ENCODE peak calls at places on chromosome 19, in five cellular contexts. W, K, Y, I and E are unnamed samples.

GRCh38 chr19:1383014-1383310 is 745 bp upstream of the NDUFS7 start:
- DNase-seq in W (no peak), K (no peak), Y (no peak), I (peak; percentile 84), E (no peak)

GRCh38 chr19:1068111-1069001 is 1.4 kb downstream of the ARHGAP45 start:
- DNase-seq in W (peak; percentile 70), K (peak; percentile 56), Y (no peak), I (no peak), E (no peak)

GRCh38 chr19:51043497-51043896 is 8.7 kb upstream of the KLK12 start:
- DNase-seq in W (no peak), K (no peak), Y (no peak), I (no peak), E (no peak)

GRCh38 chr19:1510442-1510806 is 2.4 kb downstream of the ADAMTSL5 start:
- DNase-seq in W (no peak), K (no peak), Y (no peak), I (no peak), E (no peak)

GRCh38 chr19:778910-779653 is 18.2 kb upstream of the PTBP1 start:
- DNase-seq in W (no peak), K (peak; percentile 78), Y (peak; percentile 96), I (peak; percentile 90), E (peak; percentile 96)

GRCh38 chr19:15138427-15138826 is 31.2 kb downstream of the SYDE1 start:
- DNase-seq in W (no peak), K (no peak), Y (no peak), I (no peak), E (no peak)

GRCh38 chr19:49710372-49710951 is 19.5 kb downstream of the CPT1C start:
- DNase-seq in W (no peak), K (no peak), Y (peak; percentile 92), I (peak; percentile 65), E (peak; percentile 75)

GRCh38 chr19:50416034-50416814 is 2.5 kb upstream of the SPIB start:
- DNase-seq in W (no peak), K (no peak), Y (no peak), I (no peak), E (no peak)

GRCh38 chr19:29860492-29860891 is 48.7 kb downstream of the CCNE1 start:
- DNase-seq in W (no peak), K (peak; percentile 0), Y (no peak), I (no peak), E (no peak)

GRCh38 chr19:47790398-47790814 is 11.9 kb downstream of the SELENOW start:
- DNase-seq in W (peak; percentile 90), K (peak; percentile 90), Y (peak; percentile 61), I (peak; percentile 54), E (peak; percentile 78)

GRCh38 chr19:2180881-2181617 is 17.3 kb downstream of the DOT1L start:
- DNase-seq in W (no peak), K (no peak), Y (no peak), I (no peak), E (no peak)

GRCh38 chr19:44576843-44577565 is 36.4 kb upstream of the IGSF23 start:
- DNase-seq in W (peak; percentile 64), K (no peak), Y (peak; percentile 56), I (peak; percentile 28), E (peak; percentile 59)

DNA sequence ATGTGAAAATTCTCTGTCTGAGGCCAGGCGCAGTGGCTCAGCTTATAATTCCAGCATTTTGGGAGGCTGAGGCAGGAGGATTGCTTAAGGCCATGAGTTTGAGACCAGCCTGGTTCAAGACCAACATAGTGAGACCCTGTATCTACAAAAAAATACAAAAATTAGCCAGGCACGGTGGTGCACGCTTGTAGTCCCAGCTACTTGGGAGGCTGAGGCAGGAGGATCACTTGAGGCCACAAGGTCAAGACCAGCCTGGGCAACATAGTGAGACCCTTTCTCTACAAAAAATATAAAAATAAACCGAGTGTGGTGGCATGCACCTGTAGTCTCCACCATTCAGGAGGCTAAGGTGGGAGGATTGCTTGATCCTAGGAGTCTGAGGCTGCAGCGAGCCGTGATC is 2.2 kb upstream of the FCGBP start:
- DNase-seq in W (no peak), K (no peak), Y (no peak), I (no peak), E (no peak)
- TF ChIP-seq CTCF in W (no peak), K (no peak), Y (no peak), I (no peak), E (no peak)

DNA sequence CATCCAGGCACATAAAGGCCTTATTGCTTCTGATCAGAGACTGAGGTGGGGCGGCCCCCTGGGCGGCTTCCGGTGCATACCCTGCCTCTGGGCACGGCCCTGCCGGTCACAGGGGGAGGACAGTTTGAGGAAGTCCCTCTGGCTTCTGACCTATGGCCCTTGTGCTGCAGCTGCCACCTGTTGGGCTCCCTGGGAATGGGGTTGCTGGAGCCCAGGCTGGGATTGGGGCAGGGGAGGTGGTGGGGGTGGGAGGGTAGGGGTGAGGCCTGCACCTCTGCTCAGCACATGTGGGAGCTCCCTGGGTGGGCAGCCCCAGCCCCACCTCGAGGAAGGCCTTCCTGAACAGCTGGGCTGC is 10.7 kb downstream of the ANO8 start:
- DNase-seq in W (no peak), K (no peak), Y (no peak), I (no peak), E (no peak)
- TF ChIP-seq CTCF in W (no peak), K (no peak), Y (no peak), I (no peak), E (no peak)

GRCh38 chr19:5089283-5089682 is 120.4 kb downstream of the KDM4B start:
- DNase-seq in W (no peak), K (no peak), Y (no peak), I (no peak), E (no peak)

GRCh38 chr19:5085566-5085965 is 116.7 kb downstream of the KDM4B start:
- DNase-seq in W (no peak), K (no peak), Y (no peak), I (no peak), E (no peak)

GRCh38 chr19:5086232-5086631 is 117.3 kb downstream of the KDM4B start:
- DNase-seq in W (no peak), K (no peak), Y (no peak), I (no peak), E (no peak)

GRCh38 chr19:5083547-5083965 is 114.6 kb downstream of the KDM4B start:
- DNase-seq in W (no peak), K (peak; percentile 50), Y (peak; percentile 49), I (no peak), E (peak; percentile 76)

GRCh38 chr19:5086725-5087439 is 118.0 kb downstream of the KDM4B start:
- DNase-seq in W (no peak), K (peak; percentile 70), Y (no peak), I (no peak), E (no peak)
- TF ChIP-seq CTCF in W (no peak), K (peak; percentile 45), Y (no peak), I (no peak), E (no peak)

GRCh38 chr19:16266586-16266942 is 58.1 kb upstream of the KLF2 start:
- DNase-seq in W (no peak), K (no peak), Y (no peak), I (no peak), E (no peak)

GRCh38 chr19:16268676-16269319 is 55.8 kb upstream of the KLF2 start:
- DNase-seq in W (no peak), K (no peak), Y (no peak), I (no peak), E (no peak)

GRCh38 chr19:16265205-16265604 is 59.4 kb upstream of the KLF2 start:
- DNase-seq in W (no peak), K (no peak), Y (no peak), I (no peak), E (no peak)

GRCh38 chr19:16263115-16263839 is 61.3 kb upstream of the KLF2 start:
- DNase-seq in W (no peak), K (no peak), Y (no peak), I (no peak), E (no peak)

DNA sequence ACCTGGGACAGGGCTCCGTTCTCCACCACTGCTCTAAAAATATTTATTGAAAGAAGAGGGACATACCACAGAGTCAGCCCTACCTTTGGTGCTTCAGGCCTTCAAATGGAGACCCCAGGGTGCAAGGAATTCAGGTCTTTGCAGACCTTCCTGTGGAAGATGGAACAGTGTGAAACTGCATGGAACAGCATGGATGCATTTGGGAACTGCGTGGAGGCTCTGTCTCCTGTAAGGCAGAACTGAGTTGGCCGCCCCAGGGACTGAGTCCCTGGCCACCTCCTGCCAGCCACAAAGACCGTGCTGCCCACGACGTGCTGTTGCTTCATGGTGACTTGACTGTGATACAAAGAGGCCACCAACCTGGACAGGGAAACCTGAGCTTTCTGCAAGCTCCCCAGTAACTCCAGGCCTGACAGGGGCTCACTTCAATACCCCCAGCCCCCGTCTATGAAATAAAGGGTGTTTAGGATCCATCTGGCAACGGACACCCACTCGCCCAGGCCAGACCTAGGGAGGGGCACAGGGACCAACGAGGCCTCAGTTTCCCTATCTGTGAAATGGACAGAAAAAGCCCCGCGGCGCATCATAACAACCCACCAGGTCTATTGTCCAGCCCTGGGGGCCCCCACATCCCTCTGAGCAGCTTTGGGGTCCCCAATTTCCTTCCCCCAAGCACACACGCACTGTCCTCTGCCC is 58.6 kb upstream of the KLF2 start:
- DNase-seq in W (no peak), K (no peak), Y (no peak), I (no peak), E (no peak)
- TF ChIP-seq CTCF in W (no peak), K (no peak), Y (no peak), I (no peak), E (no peak)

GRCh38 chr19:35994868-35995654 is at the start of gene SDHAF1:
- DNase-seq in W (peak; percentile 97), K (peak; percentile 99), Y (peak; percentile 91), I (peak; percentile 89), E (peak; percentile 95)
- TF ChIP-seq CTCF in W (no peak), K (no peak), Y (no peak), I (no peak), E (no peak)